ENCODE peak calls at places on chromosome 15, in ten cellular contexts. One of them, this sample, is unnamed.

GRCh38 chr15:39270976-39271375 is 309.9 kb upstream of the THBS1 start:
- DNase-seq in transverse colon: no peak
- DNase-seq in heart right ventricle: no peak
- DNase-seq in left ventricle myocardium inferior: no peak
- DNase-seq in astrocyte of the spinal cord: peak; percentile 88
- DNase-seq in B cell: no peak
- DNase-seq in GM20000: no peak
- DNase-seq in HL-60: no peak
- DNase-seq in tibial nerve: no peak
- DNase-seq in HFFc6: peak; percentile 95
- DNase-seq in this sample: no peak

GRCh38 chr15:88894819-88895767 is at the start of gene HAPLN3:
- DNase-seq in B cell: peak; percentile 70
- DNase-seq in left ventricle myocardium inferior: no peak
- DNase-seq in HL-60: no peak
- DNase-seq in tibial nerve: no peak
- DNase-seq in heart right ventricle: no peak
- DNase-seq in astrocyte of the spinal cord: no peak
- DNase-seq in transverse colon: peak; percentile 46
- DNase-seq in HFFc6: no peak
- DNase-seq in GM20000: peak; percentile 78
- DNase-seq in this sample: no peak

GRCh38 chr15:75947117-75947516 is 43.4 kb downstream of the FBXO22 start:
- DNase-seq in HFFc6: peak; percentile 85
- DNase-seq in HL-60: no peak
- DNase-seq in left ventricle myocardium inferior: no peak
- DNase-seq in transverse colon: no peak
- DNase-seq in tibial nerve: no peak
- DNase-seq in B cell: no peak
- DNase-seq in heart right ventricle: no peak
- DNase-seq in GM20000: no peak
- DNase-seq in astrocyte of the spinal cord: peak; percentile 41
- DNase-seq in this sample: no peak

GRCh38 chr15:23416349-23417276 is 30.4 kb downstream of the GOLGA6L2 start:
- DNase-seq in GM20000: no peak
- DNase-seq in heart right ventricle: no peak
- DNase-seq in B cell: no peak
- DNase-seq in tibial nerve: no peak
- DNase-seq in astrocyte of the spinal cord: no peak
- DNase-seq in HFFc6: no peak
- DNase-seq in transverse colon: peak; percentile 62
- DNase-seq in left ventricle myocardium inferior: no peak
- DNase-seq in HL-60: no peak
- DNase-seq in this sample: no peak

GRCh38 chr15:41116872-41117242 is 777 bp upstream of the INO80 start:
- DNase-seq in tibial nerve: no peak
- DNase-seq in B cell: no peak
- DNase-seq in GM20000: no peak
- DNase-seq in transverse colon: no peak
- DNase-seq in HL-60: no peak
- DNase-seq in astrocyte of the spinal cord: no peak
- DNase-seq in heart right ventricle: no peak
- DNase-seq in left ventricle myocardium inferior: no peak
- DNase-seq in HFFc6: no peak
- DNase-seq in this sample: no peak

GRCh38 chr15:89500397-89501270 is 4.3 kb upstream of the RHCG start:
- DNase-seq in heart right ventricle: no peak
- DNase-seq in transverse colon: no peak
- DNase-seq in GM20000: no peak
- DNase-seq in HL-60: no peak
- DNase-seq in left ventricle myocardium inferior: no peak
- DNase-seq in tibial nerve: no peak
- DNase-seq in HFFc6: no peak
- DNase-seq in astrocyte of the spinal cord: no peak
- DNase-seq in B cell: no peak
- DNase-seq in this sample: peak; percentile 20

GRCh38 chr15:96135166-96136093 is 195.1 kb upstream of the NR2F2 start:
- DNase-seq in GM20000: no peak
- DNase-seq in transverse colon: no peak
- DNase-seq in HFFc6: no peak
- DNase-seq in B cell: no peak
- DNase-seq in left ventricle myocardium inferior: no peak
- DNase-seq in tibial nerve: no peak
- DNase-seq in astrocyte of the spinal cord: no peak
- DNase-seq in HL-60: peak; percentile 15
- DNase-seq in heart right ventricle: no peak
- DNase-seq in this sample: no peak

GRCh38 chr15:29466292-29466691 is 196.7 kb upstream of the NSMCE3 start:
- DNase-seq in tibial nerve: no peak
- DNase-seq in left ventricle myocardium inferior: no peak
- DNase-seq in HL-60: no peak
- DNase-seq in heart right ventricle: no peak
- DNase-seq in HFFc6: no peak
- DNase-seq in B cell: no peak
- DNase-seq in astrocyte of the spinal cord: no peak
- DNase-seq in GM20000: no peak
- DNase-seq in transverse colon: no peak
- DNase-seq in this sample: no peak

GRCh38 chr15:61115679-61116078 is 113.4 kb downstream of the RORA start:
- DNase-seq in tibial nerve: no peak
- DNase-seq in astrocyte of the spinal cord: peak; percentile 12
- DNase-seq in HFFc6: no peak
- DNase-seq in B cell: no peak
- DNase-seq in left ventricle myocardium inferior: no peak
- DNase-seq in HL-60: no peak
- DNase-seq in heart right ventricle: no peak
- DNase-seq in transverse colon: no peak
- DNase-seq in GM20000: no peak
- DNase-seq in this sample: no peak

GRCh38 chr15:68407141-68407885 is 24.6 kb downstream of the ITGA11 start:
- DNase-seq in HFFc6: no peak
- DNase-seq in astrocyte of the spinal cord: no peak
- DNase-seq in heart right ventricle: no peak
- DNase-seq in B cell: no peak
- DNase-seq in tibial nerve: peak; percentile 59
- DNase-seq in GM20000: no peak
- DNase-seq in transverse colon: no peak
- DNase-seq in left ventricle myocardium inferior: no peak
- DNase-seq in HL-60: no peak
- DNase-seq in this sample: peak; percentile 31

GRCh38 chr15:20352241-20353200 is 189.1 kb downstream of the GOLGA6L6 start:
- DNase-seq in GM20000: peak; percentile 46
- DNase-seq in HFFc6: no peak
- DNase-seq in transverse colon: no peak
- DNase-seq in tibial nerve: no peak
- DNase-seq in left ventricle myocardium inferior: no peak
- DNase-seq in B cell: peak; percentile 25
- DNase-seq in astrocyte of the spinal cord: no peak
- DNase-seq in heart right ventricle: no peak
- DNase-seq in HL-60: no peak
- DNase-seq in this sample: peak; percentile 45

GRCh38 chr15:33737687-33738606 is 230.3 kb upstream of the CHRM5 start:
- DNase-seq in HFFc6: peak; percentile 20
- DNase-seq in tibial nerve: peak; percentile 54
- DNase-seq in GM20000: peak; percentile 47
- DNase-seq in astrocyte of the spinal cord: peak; percentile 22
- DNase-seq in left ventricle myocardium inferior: no peak
- DNase-seq in heart right ventricle: peak; percentile 14
- DNase-seq in transverse colon: peak; percentile 12
- DNase-seq in HL-60: no peak
- DNase-seq in B cell: peak; percentile 56
- DNase-seq in this sample: no peak

GRCh38 chr15:59622289-59622688 is 10.7 kb downstream of the GCNT3 start:
- DNase-seq in left ventricle myocardium inferior: no peak
- DNase-seq in HL-60: no peak
- DNase-seq in GM20000: peak; percentile 79
- DNase-seq in heart right ventricle: no peak
- DNase-seq in tibial nerve: no peak
- DNase-seq in HFFc6: peak; percentile 24
- DNase-seq in astrocyte of the spinal cord: peak; percentile 36
- DNase-seq in transverse colon: peak; percentile 84
- DNase-seq in B cell: peak; percentile 41
- DNase-seq in this sample: no peak

GRCh38 chr15:39942101-39942752 is 8.3 kb downstream of the EIF2AK4 start:
- DNase-seq in HFFc6: peak; percentile 76
- DNase-seq in left ventricle myocardium inferior: no peak
- DNase-seq in B cell: no peak
- DNase-seq in GM20000: no peak
- DNase-seq in transverse colon: no peak
- DNase-seq in HL-60: no peak
- DNase-seq in heart right ventricle: no peak
- DNase-seq in astrocyte of the spinal cord: peak; percentile 47
- DNase-seq in tibial nerve: no peak
- DNase-seq in this sample: no peak

GRCh38 chr15:47548189-47548588 is 169.1 kb upstream of the SEMA6D start:
- DNase-seq in HFFc6: no peak
- DNase-seq in transverse colon: no peak
- DNase-seq in B cell: no peak
- DNase-seq in heart right ventricle: no peak
- DNase-seq in HL-60: no peak
- DNase-seq in left ventricle myocardium inferior: no peak
- DNase-seq in tibial nerve: no peak
- DNase-seq in GM20000: no peak
- DNase-seq in astrocyte of the spinal cord: no peak
- DNase-seq in this sample: no peak

GRCh38 chr15:45314960-45315359 is 62.9 kb downstream of the SLC28A2 start:
- DNase-seq in B cell: no peak
- DNase-seq in GM20000: no peak
- DNase-seq in left ventricle myocardium inferior: no peak
- DNase-seq in HFFc6: peak; percentile 12
- DNase-seq in heart right ventricle: peak; percentile 32
- DNase-seq in HL-60: no peak
- DNase-seq in tibial nerve: no peak
- DNase-seq in transverse colon: peak; percentile 21
- DNase-seq in astrocyte of the spinal cord: no peak
- DNase-seq in this sample: no peak

GRCh38 chr15:39461536-39462140 is 119.2 kb upstream of the THBS1 start:
- DNase-seq in heart right ventricle: peak; percentile 84
- DNase-seq in HL-60: no peak
- DNase-seq in transverse colon: no peak
- DNase-seq in GM20000: no peak
- DNase-seq in tibial nerve: no peak
- DNase-seq in astrocyte of the spinal cord: no peak
- DNase-seq in HFFc6: no peak
- DNase-seq in B cell: no peak
- DNase-seq in left ventricle myocardium inferior: peak; percentile 69
- DNase-seq in this sample: no peak

DNA sequence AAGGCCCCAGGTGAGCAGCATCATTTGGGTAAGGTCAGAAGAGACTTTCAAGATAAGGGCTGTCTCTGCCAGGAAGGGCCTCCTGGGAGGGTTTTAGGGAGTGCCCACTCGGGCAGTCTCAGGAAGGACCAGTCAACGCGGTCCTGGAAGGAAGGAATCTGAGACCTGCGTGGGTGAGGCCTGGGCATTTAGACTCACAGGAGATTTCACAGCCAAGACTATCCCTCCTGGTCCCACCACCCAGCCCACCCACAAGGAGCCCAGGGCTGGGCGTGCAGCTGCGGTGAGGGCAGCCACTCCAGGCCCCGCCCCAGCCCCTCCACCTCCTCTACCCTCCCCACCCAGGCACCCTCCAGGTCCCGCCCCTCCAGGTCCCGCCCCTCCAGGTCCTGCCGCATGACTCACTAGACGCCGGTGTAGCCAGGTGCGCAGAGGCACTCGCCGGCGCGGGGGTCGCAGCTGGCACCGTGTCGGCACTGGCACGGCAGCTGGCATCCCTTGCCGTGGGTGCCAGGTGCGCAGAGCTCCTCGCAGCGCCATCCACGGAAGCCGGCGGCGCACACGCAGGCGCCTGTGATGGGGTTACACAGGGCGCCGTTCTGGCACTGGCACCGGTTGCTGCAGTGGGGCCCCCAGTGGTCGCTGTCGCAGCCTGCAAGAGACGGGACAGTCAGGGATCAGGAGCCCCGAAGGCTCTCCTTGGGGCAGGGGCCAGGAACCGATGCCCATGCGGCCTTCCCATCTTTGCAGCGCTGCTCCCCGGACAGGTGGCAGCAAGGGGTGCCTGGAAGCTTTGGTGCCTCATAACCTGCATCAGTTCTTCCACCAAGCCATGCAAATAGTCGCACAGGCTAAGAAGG is 112.8 kb downstream of the RAB11A start:
- DNase-seq in transverse colon: peak; percentile 65
- DNase-seq in astrocyte of the spinal cord: no peak
- DNase-seq in heart right ventricle: no peak
- DNase-seq in left ventricle myocardium inferior: no peak
- DNase-seq in GM20000: peak; percentile 73
- DNase-seq in tibial nerve: no peak
- DNase-seq in HL-60: no peak
- DNase-seq in B cell: peak; percentile 88
- DNase-seq in HFFc6: no peak
- DNase-seq in this sample: peak; percentile 45
- TF ChIP-seq CTCF in transverse colon: no peak
- TF ChIP-seq CTCF in astrocyte of the spinal cord: no peak
- TF ChIP-seq CTCF in heart right ventricle: no peak
- TF ChIP-seq CTCF in left ventricle myocardium inferior: no peak
- TF ChIP-seq CTCF in GM20000: peak; percentile 35
- TF ChIP-seq CTCF in tibial nerve: no peak
- TF ChIP-seq CTCF in HL-60: no peak
- TF ChIP-seq CTCF in B cell: peak; percentile 65
- TF ChIP-seq CTCF in HFFc6: no peak
- TF ChIP-seq CTCF in this sample: no peak

GRCh38 chr15:70093070-70093469 is 4.6 kb downstream of the TLE3 start:
- DNase-seq in HFFc6: no peak
- DNase-seq in astrocyte of the spinal cord: no peak
- DNase-seq in B cell: no peak
- DNase-seq in transverse colon: no peak
- DNase-seq in heart right ventricle: no peak
- DNase-seq in tibial nerve: no peak
- DNase-seq in left ventricle myocardium inferior: no peak
- DNase-seq in GM20000: no peak
- DNase-seq in HL-60: no peak
- DNase-seq in this sample: no peak
- TF ChIP-seq CTCF in HFFc6: no peak
- TF ChIP-seq CTCF in astrocyte of the spinal cord: no peak
- TF ChIP-seq CTCF in B cell: no peak
- TF ChIP-seq CTCF in transverse colon: no peak
- TF ChIP-seq CTCF in heart right ventricle: no peak
- TF ChIP-seq CTCF in tibial nerve: no peak
- TF ChIP-seq CTCF in left ventricle myocardium inferior: no peak
- TF ChIP-seq CTCF in GM20000: no peak
- TF ChIP-seq CTCF in HL-60: no peak
- TF ChIP-seq CTCF in this sample: no peak

GRCh38 chr15:98771444-98772059 is 123.2 kb downstream of the IGF1R start:
- DNase-seq in transverse colon: no peak
- DNase-seq in heart right ventricle: no peak
- DNase-seq in HL-60: no peak
- DNase-seq in B cell: no peak
- DNase-seq in GM20000: no peak
- DNase-seq in astrocyte of the spinal cord: peak; percentile 25
- DNase-seq in left ventricle myocardium inferior: no peak
- DNase-seq in tibial nerve: no peak
- DNase-seq in HFFc6: no peak
- DNase-seq in this sample: no peak
- TF ChIP-seq CTCF in transverse colon: no peak
- TF ChIP-seq CTCF in heart right ventricle: no peak
- TF ChIP-seq CTCF in HL-60: no peak
- TF ChIP-seq CTCF in B cell: no peak
- TF ChIP-seq CTCF in GM20000: no peak
- TF ChIP-seq CTCF in astrocyte of the spinal cord: no peak
- TF ChIP-seq CTCF in left ventricle myocardium inferior: no peak
- TF ChIP-seq CTCF in tibial nerve: no peak
- TF ChIP-seq CTCF in HFFc6: peak; percentile 11
- TF ChIP-seq CTCF in this sample: no peak

GRCh38 chr15:93018574-93018973 is 70.4 kb downstream of the RGMA start:
- DNase-seq in left ventricle myocardium inferior: no peak
- DNase-seq in transverse colon: no peak
- DNase-seq in B cell: no peak
- DNase-seq in HFFc6: no peak
- DNase-seq in astrocyte of the spinal cord: no peak
- DNase-seq in heart right ventricle: no peak
- DNase-seq in tibial nerve: no peak
- DNase-seq in HL-60: no peak
- DNase-seq in GM20000: no peak
- DNase-seq in this sample: no peak
- TF ChIP-seq CTCF in left ventricle myocardium inferior: peak; percentile 24
- TF ChIP-seq CTCF in transverse colon: no peak
- TF ChIP-seq CTCF in B cell: no peak
- TF ChIP-seq CTCF in HFFc6: peak; percentile 31
- TF ChIP-seq CTCF in astrocyte of the spinal cord: peak; percentile 34
- TF ChIP-seq CTCF in heart right ventricle: no peak
- TF ChIP-seq CTCF in tibial nerve: no peak
- TF ChIP-seq CTCF in HL-60: no peak
- TF ChIP-seq CTCF in GM20000: no peak
- TF ChIP-seq CTCF in this sample: no peak